ENCODE peak calls at places on chromosomes 7 and 10, in seven cellular contexts. One of them, this sample, is unnamed.

GRCh38 chr10:93319096-93319495 is 163.0 kb downstream of the MYOF start:
- DNase-seq in NCI-H1105: no peak
- DNase-seq in posterior cingulate gyrus: no peak
- DNase-seq in stimulated activated CD8-positive, alpha-beta memory T cell treated with anti-CD3 and anti-CD28 coated beads, Interleukin-15, amount 100 ng/mL, for 24 hours: no peak
- DNase-seq in lower leg skin: no peak
- DNase-seq in kidney tubule cell: no peak
- DNase-seq in Right ventricle myocardium superior: no peak
- DNase-seq in this sample: no peak

GRCh38 chr7:143456992-143457793 is 13.9 kb downstream of the TAS2R60 start:
- DNase-seq in posterior cingulate gyrus: no peak
- DNase-seq in Right ventricle myocardium superior: no peak
- DNase-seq in stimulated activated CD8-positive, alpha-beta memory T cell treated with anti-CD3 and anti-CD28 coated beads, Interleukin-15, amount 100 ng/mL, for 24 hours: no peak
- DNase-seq in NCI-H1105: no peak
- DNase-seq in kidney tubule cell: no peak
- DNase-seq in lower leg skin: no peak
- DNase-seq in this sample: peak

GRCh38 chr10:88332526-88333265 is 250.4 kb downstream of the RNLS start:
- DNase-seq in posterior cingulate gyrus: no peak
- DNase-seq in kidney tubule cell: no peak
- DNase-seq in Right ventricle myocardium superior: no peak
- DNase-seq in stimulated activated CD8-positive, alpha-beta memory T cell treated with anti-CD3 and anti-CD28 coated beads, Interleukin-15, amount 100 ng/mL, for 24 hours: no peak
- DNase-seq in lower leg skin: no peak
- DNase-seq in NCI-H1105: no peak
- DNase-seq in this sample: no peak

GRCh38 chr7:139457153-139457946 is 26.1 kb downstream of the KLRG2 start:
- DNase-seq in Right ventricle myocardium superior: no peak
- DNase-seq in lower leg skin: no peak
- DNase-seq in NCI-H1105: no peak
- DNase-seq in stimulated activated CD8-positive, alpha-beta memory T cell treated with anti-CD3 and anti-CD28 coated beads, Interleukin-15, amount 100 ng/mL, for 24 hours: no peak
- DNase-seq in kidney tubule cell: peak
- DNase-seq in posterior cingulate gyrus: no peak
- DNase-seq in this sample: peak

GRCh38 chr10:28254290-28254985 is 48.4 kb downstream of the MPP7 start:
- DNase-seq in NCI-H1105: no peak
- DNase-seq in kidney tubule cell: peak
- DNase-seq in posterior cingulate gyrus: no peak
- DNase-seq in stimulated activated CD8-positive, alpha-beta memory T cell treated with anti-CD3 and anti-CD28 coated beads, Interleukin-15, amount 100 ng/mL, for 24 hours: no peak
- DNase-seq in Right ventricle myocardium superior: no peak
- DNase-seq in lower leg skin: peak
- DNase-seq in this sample: peak

GRCh38 chr7:94393251-94393758 is 1.4 kb upstream of the COL1A2 start:
- DNase-seq in stimulated activated CD8-positive, alpha-beta memory T cell treated with anti-CD3 and anti-CD28 coated beads, Interleukin-15, amount 100 ng/mL, for 24 hours: no peak
- DNase-seq in lower leg skin: no peak
- DNase-seq in posterior cingulate gyrus: no peak
- DNase-seq in Right ventricle myocardium superior: peak
- DNase-seq in kidney tubule cell: no peak
- DNase-seq in NCI-H1105: no peak
- DNase-seq in this sample: peak

GRCh38 chr7:130998993-130999602 is 265.1 kb upstream of the KLF14 start:
- DNase-seq in Right ventricle myocardium superior: no peak
- DNase-seq in NCI-H1105: no peak
- DNase-seq in kidney tubule cell: peak
- DNase-seq in posterior cingulate gyrus: no peak
- DNase-seq in stimulated activated CD8-positive, alpha-beta memory T cell treated with anti-CD3 and anti-CD28 coated beads, Interleukin-15, amount 100 ng/mL, for 24 hours: no peak
- DNase-seq in lower leg skin: no peak
- DNase-seq in this sample: peak

GRCh38 chr7:104225441-104225840 is 17.6 kb upstream of the ORC5 start:
- DNase-seq in posterior cingulate gyrus: no peak
- DNase-seq in kidney tubule cell: no peak
- DNase-seq in Right ventricle myocardium superior: no peak
- DNase-seq in NCI-H1105: no peak
- DNase-seq in lower leg skin: no peak
- DNase-seq in stimulated activated CD8-positive, alpha-beta memory T cell treated with anti-CD3 and anti-CD28 coated beads, Interleukin-15, amount 100 ng/mL, for 24 hours: no peak
- DNase-seq in this sample: no peak

GRCh38 chr10:33263453-33263852 is 71.0 kb downstream of the NRP1 start:
- DNase-seq in stimulated activated CD8-positive, alpha-beta memory T cell treated with anti-CD3 and anti-CD28 coated beads, Interleukin-15, amount 100 ng/mL, for 24 hours: no peak
- DNase-seq in Right ventricle myocardium superior: no peak
- DNase-seq in NCI-H1105: no peak
- DNase-seq in posterior cingulate gyrus: no peak
- DNase-seq in lower leg skin: no peak
- DNase-seq in kidney tubule cell: peak
- DNase-seq in this sample: peak

GRCh38 chr7:98565114-98565513 is 52.0 kb upstream of the NPTX2 start:
- DNase-seq in stimulated activated CD8-positive, alpha-beta memory T cell treated with anti-CD3 and anti-CD28 coated beads, Interleukin-15, amount 100 ng/mL, for 24 hours: no peak
- DNase-seq in posterior cingulate gyrus: peak
- DNase-seq in lower leg skin: no peak
- DNase-seq in NCI-H1105: no peak
- DNase-seq in Right ventricle myocardium superior: no peak
- DNase-seq in kidney tubule cell: no peak
- DNase-seq in this sample: no peak

GRCh38 chr7:95545666-95546065 is 50.6 kb downstream of the PDK4 start:
- DNase-seq in posterior cingulate gyrus: no peak
- DNase-seq in Right ventricle myocardium superior: no peak
- DNase-seq in kidney tubule cell: no peak
- DNase-seq in lower leg skin: no peak
- DNase-seq in NCI-H1105: no peak
- DNase-seq in stimulated activated CD8-positive, alpha-beta memory T cell treated with anti-CD3 and anti-CD28 coated beads, Interleukin-15, amount 100 ng/mL, for 24 hours: no peak
- DNase-seq in this sample: no peak

GRCh38 chr7:114243019-114243507 is 171.6 kb upstream of the FOXP2 start:
- DNase-seq in Right ventricle myocardium superior: no peak
- DNase-seq in stimulated activated CD8-positive, alpha-beta memory T cell treated with anti-CD3 and anti-CD28 coated beads, Interleukin-15, amount 100 ng/mL, for 24 hours: no peak
- DNase-seq in posterior cingulate gyrus: no peak
- DNase-seq in NCI-H1105: no peak
- DNase-seq in kidney tubule cell: peak
- DNase-seq in lower leg skin: no peak
- DNase-seq in this sample: peak

GRCh38 chr7:122764902-122765301 is 62.2 kb upstream of the RNF148 start:
- DNase-seq in posterior cingulate gyrus: no peak
- DNase-seq in Right ventricle myocardium superior: no peak
- DNase-seq in stimulated activated CD8-positive, alpha-beta memory T cell treated with anti-CD3 and anti-CD28 coated beads, Interleukin-15, amount 100 ng/mL, for 24 hours: no peak
- DNase-seq in lower leg skin: no peak
- DNase-seq in NCI-H1105: no peak
- DNase-seq in kidney tubule cell: no peak
- DNase-seq in this sample: no peak

GRCh38 chr7:13627455-13627854 is 362.0 kb downstream of the ETV1 start:
- DNase-seq in Right ventricle myocardium superior: no peak
- DNase-seq in NCI-H1105: no peak
- DNase-seq in posterior cingulate gyrus: no peak
- DNase-seq in lower leg skin: no peak
- DNase-seq in stimulated activated CD8-positive, alpha-beta memory T cell treated with anti-CD3 and anti-CD28 coated beads, Interleukin-15, amount 100 ng/mL, for 24 hours: no peak
- DNase-seq in kidney tubule cell: no peak
- DNase-seq in this sample: no peak

GRCh38 chr10:114095676-114096331 is 52.1 kb downstream of the ADRB1 start:
- DNase-seq in kidney tubule cell: no peak
- DNase-seq in stimulated activated CD8-positive, alpha-beta memory T cell treated with anti-CD3 and anti-CD28 coated beads, Interleukin-15, amount 100 ng/mL, for 24 hours: no peak
- DNase-seq in lower leg skin: no peak
- DNase-seq in posterior cingulate gyrus: no peak
- DNase-seq in NCI-H1105: no peak
- DNase-seq in Right ventricle myocardium superior: no peak
- DNase-seq in this sample: no peak

GRCh38 chr7:156918642-156919041 is 25.7 kb upstream of the LMBR1 start:
- DNase-seq in Right ventricle myocardium superior: no peak
- DNase-seq in lower leg skin: no peak
- DNase-seq in posterior cingulate gyrus: no peak
- DNase-seq in kidney tubule cell: no peak
- DNase-seq in NCI-H1105: no peak
- DNase-seq in stimulated activated CD8-positive, alpha-beta memory T cell treated with anti-CD3 and anti-CD28 coated beads, Interleukin-15, amount 100 ng/mL, for 24 hours: no peak
- DNase-seq in this sample: no peak

GRCh38 chr10:3784510-3785250 is at the start of gene KLF6:
- DNase-seq in lower leg skin: peak
- DNase-seq in posterior cingulate gyrus: peak
- DNase-seq in NCI-H1105: no peak
- DNase-seq in Right ventricle myocardium superior: peak
- DNase-seq in stimulated activated CD8-positive, alpha-beta memory T cell treated with anti-CD3 and anti-CD28 coated beads, Interleukin-15, amount 100 ng/mL, for 24 hours: no peak
- DNase-seq in kidney tubule cell: peak
- DNase-seq in this sample: peak

GRCh38 chr7:36605261-36605660 is 119.0 kb downstream of the AOAH start:
- DNase-seq in kidney tubule cell: peak
- DNase-seq in posterior cingulate gyrus: no peak
- DNase-seq in stimulated activated CD8-positive, alpha-beta memory T cell treated with anti-CD3 and anti-CD28 coated beads, Interleukin-15, amount 100 ng/mL, for 24 hours: no peak
- DNase-seq in Right ventricle myocardium superior: no peak
- DNase-seq in lower leg skin: no peak
- DNase-seq in NCI-H1105: no peak
- DNase-seq in this sample: peak

GRCh38 chr7:15334524-15335269 is 227.1 kb downstream of the AGMO start:
- DNase-seq in kidney tubule cell: no peak
- DNase-seq in posterior cingulate gyrus: no peak
- DNase-seq in Right ventricle myocardium superior: no peak
- DNase-seq in stimulated activated CD8-positive, alpha-beta memory T cell treated with anti-CD3 and anti-CD28 coated beads, Interleukin-15, amount 100 ng/mL, for 24 hours: no peak
- DNase-seq in lower leg skin: no peak
- DNase-seq in NCI-H1105: peak
- DNase-seq in this sample: no peak

GRCh38 chr10:59047180-59047579 is 129.3 kb upstream of the PHYHIPL start:
- DNase-seq in posterior cingulate gyrus: no peak
- DNase-seq in stimulated activated CD8-positive, alpha-beta memory T cell treated with anti-CD3 and anti-CD28 coated beads, Interleukin-15, amount 100 ng/mL, for 24 hours: no peak
- DNase-seq in Right ventricle myocardium superior: no peak
- DNase-seq in lower leg skin: no peak
- DNase-seq in kidney tubule cell: no peak
- DNase-seq in NCI-H1105: peak
- DNase-seq in this sample: no peak

GRCh38 chr7:66092654-66093053 is 17.0 kb downstream of the ASL start:
- DNase-seq in NCI-H1105: no peak
- DNase-seq in kidney tubule cell: no peak
- DNase-seq in lower leg skin: no peak
- DNase-seq in Right ventricle myocardium superior: no peak
- DNase-seq in posterior cingulate gyrus: no peak
- DNase-seq in stimulated activated CD8-positive, alpha-beta memory T cell treated with anti-CD3 and anti-CD28 coated beads, Interleukin-15, amount 100 ng/mL, for 24 hours: no peak
- DNase-seq in this sample: no peak